ENCODE peak calls at places on chromosomes 7 and 10, in nine cellular contexts. N, W, M, S, P, G, A, X and C are unnamed samples.

GRCh38 chr10:118564652-118565051 is 30.8 kb downstream of the PRLHR start:
- DNase-seq in N (peak), W (no peak), M (no peak), S (no peak), P (no peak), G (no peak), A (no peak), X (no peak), C (peak)

GRCh38 chr7:84102213-84102612 is 92.4 kb downstream of the SEMA3A start:
- DNase-seq in N (no peak), W (no peak), M (no peak), S (no peak), P (no peak), G (no peak), A (no peak), X (peak), C (peak)

GRCh38 chr10:105872665-105873064 is 1231.6 kb downstream of the SORCS3 start:
- DNase-seq in N (no peak), W (no peak), M (no peak), S (no peak), P (no peak), G (no peak), A (no peak), X (no peak), C (no peak)

GRCh38 chr10:110334061-110334656 is 29.4 kb upstream of the SMNDC1 start:
- DNase-seq in N (no peak), W (no peak), M (no peak), S (no peak), P (no peak), G (no peak), A (no peak), X (no peak), C (no peak)

GRCh38 chr10:132257271-132257670 is 50.5 kb downstream of the STK32C start:
- DNase-seq in N (no peak), W (peak), M (peak), S (no peak), P (no peak), G (no peak), A (no peak), X (peak), C (no peak)

GRCh38 chr7:51587600-51587999 is 271.0 kb upstream of the COBL start:
- DNase-seq in N (no peak), W (no peak), M (no peak), S (no peak), P (no peak), G (no peak), A (no peak), X (no peak), C (no peak)

GRCh38 chr10:116761883-116762282 is 19.5 kb upstream of the HSPA12A start:
- DNase-seq in N (no peak), W (no peak), M (no peak), S (no peak), P (no peak), G (no peak), A (no peak), X (no peak), C (no peak)

GRCh38 chr7:94088560-94088959 is 84.4 kb upstream of the BET1 start:
- DNase-seq in N (no peak), W (no peak), M (no peak), S (no peak), P (no peak), G (no peak), A (no peak), X (no peak), C (peak)

GRCh38 chr7:111929258-111929657 is 276.9 kb downstream of the DOCK4 start:
- DNase-seq in N (no peak), W (no peak), M (no peak), S (no peak), P (no peak), G (no peak), A (no peak), X (no peak), C (no peak)

GRCh38 chr10:69801434-69802315 is at the start of gene COL13A1:
- DNase-seq in N (peak), W (no peak), M (no peak), S (no peak), P (peak), G (peak), A (no peak), X (no peak), C (peak)